ENCODE peak calls at places on chromosomes 16 and 17, in four cellular contexts. P is mammary epithelial cell, W is GM06990, K is mucosa of descending colon. F is an unnamed sample.

GRCh38 chr16:10971560-10971961 is 27.2 kb downstream of the CLEC16A start:
- DNase-seq in P (peak; percentile 69), K (peak; percentile 81), W (no peak), F (peak; percentile 89)

GRCh38 chr17:50904522-50905459 is 38.6 kb upstream of the TOB1 start:
- DNase-seq in P (no peak), K (peak; percentile 54), W (no peak), F (peak; percentile 59)

GRCh38 chr16:23505942-23506605 is 4.2 kb downstream of the GGA2 start:
- DNase-seq in P (no peak), K (no peak), W (no peak), F (peak; percentile 9)

GRCh38 chr16:50473375-50473945 is 74.7 kb upstream of the NKD1 start:
- DNase-seq in W (no peak), K (no peak), P (peak; percentile 56), F (no peak)

GRCh38 chr17:7260151-7260550 is 2.1 kb downstream of the CLDN7 start:
- DNase-seq in K (no peak), W (no peak), P (no peak), F (no peak)

GRCh38 chr16:77553130-77553529 is 118.3 kb upstream of the ADAMTS18 start:
- DNase-seq in W (no peak), P (no peak), K (no peak), F (no peak)

GRCh38 chr16:49859139-49859947 is 3.4 kb upstream of the ZNF423 start:
- DNase-seq in W (no peak), P (no peak), K (peak; percentile 75), F (no peak)

GRCh38 chr17:807146-808002 is 25.2 kb downstream of the MRM3 start:
- DNase-seq in K (no peak), P (no peak), W (no peak), F (no peak)

GRCh38 chr16:13779676-13780075 is 140.3 kb upstream of the ERCC4 start:
- DNase-seq in W (no peak), P (no peak), K (no peak), F (no peak)

GRCh38 chr17:71995570-71995969 is 125.2 kb upstream of the SOX9 start:
- DNase-seq in P (peak; percentile 62), W (no peak), K (no peak), F (peak; percentile 28)

GRCh38 chr17:7997186-7997585 is 5.2 kb upstream of the GUCY2D start:
- DNase-seq in W (no peak), K (peak; percentile 73), P (peak; percentile 52), F (peak; percentile 36)

GRCh38 chr17:79740413-79740812 is 9.7 kb downstream of the ENPP7 start:
- DNase-seq in K (no peak), P (no peak), W (no peak), F (no peak)

GRCh38 chr17:42536048-42536371 is at the start of gene NAGLU:
- DNase-seq in W (peak; percentile 93), P (peak; percentile 62), K (peak; percentile 99), F (peak; percentile 82)

GRCh38 chr16:75931043-75931442 is 204.8 kb upstream of the CPHXL start:
- DNase-seq in W (no peak), P (peak; percentile 85), K (no peak), F (peak; percentile 86)

GRCh38 chr16:85015481-85016177 is 4.3 kb upstream of the ZDHHC7 start:
- DNase-seq in P (no peak), W (no peak), K (no peak), F (no peak)

GRCh38 chr16:66287916-66288315 is 78.6 kb upstream of the CDH5 start:
- DNase-seq in W (no peak), K (no peak), P (no peak), F (no peak)

GRCh38 chr17:47916489-47917208 is 20.6 kb downstream of the SP2 start:
- DNase-seq in P (no peak), W (no peak), K (no peak), F (no peak)

GRCh38 chr17:17900615-17901520 is 64.1 kb upstream of the SREBF1 start:
- DNase-seq in W (no peak), K (peak; percentile 70), P (peak; percentile 77), F (peak; percentile 98)

GRCh38 chr16:85209526-85210121 is 97.4 kb upstream of the CIBAR2 start:
- DNase-seq in P (no peak), W (no peak), K (no peak), F (no peak)

GRCh38 chr17:56867948-56868376 is 34.0 kb downstream of the DGKE start:
- DNase-seq in W (no peak), P (peak; percentile 41), K (no peak), F (no peak)

GRCh38 chr17:9146064-9146463 is 124.8 kb downstream of the NTN1 start:
- DNase-seq in K (no peak), P (peak; percentile 20), W (no peak), F (no peak)

GRCh38 chr17:81976332-81977210 is 858 bp upstream of the ASPSCR1 start:
- DNase-seq in K (peak; percentile 55), W (peak; percentile 46), P (no peak), F (no peak)

GRCh38 chr17:66494023-66494803 is 191.8 kb downstream of the PRKCA start:
- DNase-seq in K (no peak), W (no peak), P (peak; percentile 89), F (peak; percentile 92)

GRCh38 chr17:60039509-60040442 is 38.9 kb downstream of the HEATR6 start:
- DNase-seq in P (no peak), K (no peak), W (no peak), F (no peak)

GRCh38 chr17:36901506-36901905 is 35.8 kb upstream of the LHX1 start:
- DNase-seq in P (peak; percentile 4), W (no peak), K (no peak), F (peak; percentile 76)

GRCh38 chr17:40313660-40314556 is 4.9 kb downstream of the RARA start:
- DNase-seq in P (no peak), K (no peak), W (no peak), F (no peak)

GRCh38 chr16:87392823-87393679 is 915 bp downstream of the MAP1LC3B start:
- DNase-seq in K (peak; percentile 59), P (peak; percentile 55), W (peak; percentile 62), F (peak; percentile 54)

GRCh38 chr17:1402268-1402598 is 2.2 kb upstream of the YWHAE start:
- DNase-seq in W (no peak), P (no peak), K (no peak), F (no peak)

GRCh38 chr17:46772013-46772878 is 46.2 kb downstream of the WNT3 start:
- DNase-seq in K (peak; percentile 38), P (peak; percentile 48), W (no peak), F (no peak)

GRCh38 chr16:57594531-57595031 is 33.8 kb upstream of the ADGRG1 start:
- DNase-seq in P (no peak), K (no peak), W (no peak), F (no peak)

GRCh38 chr17:80673152-80673920 is 128.7 kb downstream of the RPTOR start:
- DNase-seq in P (no peak), W (no peak), K (no peak), F (peak; percentile 67)

GRCh38 chr17:27569257-27569722 is 61.7 kb upstream of the LGALS9 start:
- DNase-seq in W (peak; percentile 74), K (peak; percentile 30), P (no peak), F (no peak)

GRCh38 chr16:85415196-85415988 is 197.7 kb upstream of the GSE1 start:
- DNase-seq in K (peak; percentile 2), W (no peak), P (no peak), F (no peak)

GRCh38 chr17:70159980-70160379 is 9.4 kb upstream of the KCNJ2 start:
- DNase-seq in W (no peak), P (peak; percentile 51), K (no peak), F (no peak)

DNA sequence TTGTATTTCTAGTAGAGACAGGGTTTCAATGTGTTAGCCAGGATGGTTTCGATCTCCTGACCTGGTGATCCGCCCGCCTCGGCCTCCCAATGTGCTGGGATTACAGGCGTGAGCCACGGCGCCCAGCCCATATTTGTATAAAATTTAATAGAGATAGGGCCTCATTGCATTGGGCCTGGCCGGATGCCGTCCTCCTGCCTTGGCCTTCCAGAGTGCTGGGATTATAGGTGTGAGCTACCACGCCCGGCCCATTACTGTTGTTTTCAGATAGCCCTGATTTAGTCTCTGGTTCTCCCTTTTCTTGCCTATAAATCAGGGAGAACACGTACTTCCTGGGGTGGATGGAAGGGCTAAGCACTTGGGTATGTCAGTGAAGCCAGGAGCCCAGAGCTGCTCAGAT is 3.5 kb downstream of the DEF8 start:
- DNase-seq in W (no peak), P (no peak), K (peak; percentile 62), F (no peak)
- H3K4me3 ChIP-seq in W (no peak overlapping the region), P (no peak overlapping the region), K (no peak overlapping the region), F (no peak overlapping the region)

GRCh38 chr16:2950773-2951172 is 13.3 kb upstream of the KREMEN2 start:
- DNase-seq in W (no peak), P (no peak), K (no peak), F (no peak)
- TF ChIP-seq CTCF in W (no peak), P (no peak), K (no peak), F (no peak)

GRCh38 chr17:61702450-61702849 is 111.4 kb upstream of the NACA2 start:
- DNase-seq in P (no peak), W (no peak), K (no peak), F (no peak)
- H3K4me3 ChIP-seq in P (no peak overlapping the region), W (no peak overlapping the region), K (no peak overlapping the region), F (no peak overlapping the region)

GRCh38 chr16:2056681-2057407 is 9.1 kb downstream of the TSC2 start:
- DNase-seq in W (no peak), P (no peak), K (no peak), F (no peak)
- TF ChIP-seq CTCF in W (no peak), P (peak; percentile 25), K (no peak), F (peak; percentile 15)

DNA sequence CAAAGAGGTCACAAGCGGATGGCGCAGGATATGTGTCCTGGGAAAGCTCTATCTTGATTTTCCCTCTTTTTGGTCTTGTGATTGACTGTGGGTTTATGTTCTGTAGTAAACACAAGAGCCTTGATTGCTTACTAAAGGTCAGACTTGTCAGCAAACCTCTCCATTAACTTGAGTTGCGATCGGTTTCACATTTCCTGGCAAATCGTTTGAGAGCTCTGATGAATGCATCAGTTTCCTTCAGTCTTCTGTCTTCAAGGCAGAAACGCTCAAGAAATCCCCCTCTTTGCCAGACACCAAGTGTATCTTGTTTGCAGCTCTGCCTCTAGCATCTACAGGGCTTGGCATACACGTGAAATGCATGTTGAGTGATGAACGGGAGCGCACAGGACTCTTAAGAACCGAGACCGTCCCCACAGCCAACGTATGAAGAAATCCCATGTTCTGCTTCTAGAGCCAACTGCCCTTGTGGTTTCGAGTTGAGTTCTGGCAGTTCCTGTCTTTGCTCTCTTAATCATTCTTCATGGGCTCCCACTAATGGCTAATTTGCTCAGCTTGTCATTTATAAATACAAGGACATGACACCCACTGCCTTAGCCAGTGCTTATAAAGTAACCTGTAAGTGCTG is 143.3 kb downstream of the PITPNC1 start:
- DNase-seq in P (no peak), W (no peak), K (peak; percentile 30), F (peak; percentile 48)
- H3K4me3 ChIP-seq in P (no peak overlapping the region), W (peak overlapping the region; percentile 11), K (no peak overlapping the region), F (no peak overlapping the region)

F was measured in astrocyte of the spinal cord.